ENCODE peak calls at places on chromosomes 11 and 22, in seven cellular contexts. One of them, this sample, is unnamed.

GRCh38 chr11:58577441-58578135 is 1.3 kb upstream of the ZFP91 start:
- DNase-seq in A549: no peak
- DNase-seq in sigmoid colon: peak; percentile 87
- DNase-seq in transverse colon: peak; percentile 66
- DNase-seq in ovary: no peak
- DNase-seq in upper lobe of left lung: peak; percentile 68
- DNase-seq in stomach: peak; percentile 50
- DNase-seq in this sample: peak; percentile 28

GRCh38 chr11:17403977-17404759 is 15.7 kb upstream of the KCNJ11 start:
- DNase-seq in A549: no peak
- DNase-seq in sigmoid colon: no peak
- DNase-seq in transverse colon: no peak
- DNase-seq in ovary: no peak
- DNase-seq in upper lobe of left lung: no peak
- DNase-seq in stomach: no peak
- DNase-seq in this sample: no peak

GRCh38 chr11:128686045-128686741 is 7.7 kb upstream of the FLI1 start:
- DNase-seq in A549: no peak
- DNase-seq in sigmoid colon: no peak
- DNase-seq in transverse colon: no peak
- DNase-seq in ovary: no peak
- DNase-seq in upper lobe of left lung: no peak
- DNase-seq in stomach: no peak
- DNase-seq in this sample: no peak

GRCh38 chr11:101126551-101127347 is 2.9 kb downstream of the PGR start:
- DNase-seq in A549: no peak
- DNase-seq in sigmoid colon: no peak
- DNase-seq in transverse colon: no peak
- DNase-seq in ovary: peak; percentile 60
- DNase-seq in upper lobe of left lung: peak; percentile 30
- DNase-seq in stomach: no peak
- DNase-seq in this sample: peak; percentile 53

GRCh38 chr22:31958625-31959239 is 14.4 kb downstream of the YWHAH start:
- DNase-seq in A549: no peak
- DNase-seq in sigmoid colon: no peak
- DNase-seq in transverse colon: no peak
- DNase-seq in ovary: no peak
- DNase-seq in upper lobe of left lung: peak; percentile 71
- DNase-seq in stomach: no peak
- DNase-seq in this sample: no peak

GRCh38 chr22:49368221-49368975 is 459.3 kb downstream of the BRD1 start:
- DNase-seq in A549: no peak
- DNase-seq in sigmoid colon: peak; percentile 52
- DNase-seq in transverse colon: no peak
- DNase-seq in ovary: no peak
- DNase-seq in upper lobe of left lung: no peak
- DNase-seq in stomach: peak; percentile 13
- DNase-seq in this sample: no peak

GRCh38 chr11:130203766-130204702 is 44.5 kb downstream of the ST14 start:
- DNase-seq in A549: no peak
- DNase-seq in sigmoid colon: peak; percentile 30
- DNase-seq in transverse colon: no peak
- DNase-seq in ovary: no peak
- DNase-seq in upper lobe of left lung: no peak
- DNase-seq in stomach: no peak
- DNase-seq in this sample: no peak

GRCh38 chr22:49968313-49968830 is 7.8 kb downstream of the PIM3 start:
- DNase-seq in A549: no peak
- DNase-seq in sigmoid colon: no peak
- DNase-seq in transverse colon: no peak
- DNase-seq in ovary: peak; percentile 25
- DNase-seq in upper lobe of left lung: no peak
- DNase-seq in stomach: peak; percentile 34
- DNase-seq in this sample: no peak

GRCh38 chr11:112195906-112196305 is 20.6 kb downstream of the BCO2 start:
- DNase-seq in A549: no peak
- DNase-seq in sigmoid colon: no peak
- DNase-seq in transverse colon: no peak
- DNase-seq in ovary: no peak
- DNase-seq in upper lobe of left lung: no peak
- DNase-seq in stomach: no peak
- DNase-seq in this sample: no peak

GRCh38 chr11:76085321-76085720 is 121.0 kb downstream of the WNT11 start:
- DNase-seq in A549: no peak
- DNase-seq in sigmoid colon: no peak
- DNase-seq in transverse colon: no peak
- DNase-seq in ovary: no peak
- DNase-seq in upper lobe of left lung: no peak
- DNase-seq in stomach: no peak
- DNase-seq in this sample: no peak

GRCh38 chr11:11620966-11621880 is 582 bp downstream of the GALNT18 start:
- DNase-seq in A549: peak; percentile 21
- DNase-seq in sigmoid colon: peak; percentile 78
- DNase-seq in transverse colon: peak; percentile 31
- DNase-seq in ovary: peak; percentile 30
- DNase-seq in upper lobe of left lung: no peak
- DNase-seq in stomach: peak; percentile 33
- DNase-seq in this sample: no peak

GRCh38 chr22:26811717-26811992 is 154.3 kb downstream of the MIAT start:
- DNase-seq in A549: no peak
- DNase-seq in sigmoid colon: no peak
- DNase-seq in transverse colon: no peak
- DNase-seq in ovary: no peak
- DNase-seq in upper lobe of left lung: no peak
- DNase-seq in stomach: no peak
- DNase-seq in this sample: no peak

GRCh38 chr11:9568854-9569587 is 4.4 kb upstream of the WEE1 start:
- DNase-seq in A549: peak; percentile 50
- DNase-seq in sigmoid colon: peak; percentile 83
- DNase-seq in transverse colon: peak; percentile 86
- DNase-seq in ovary: peak; percentile 79
- DNase-seq in upper lobe of left lung: peak; percentile 71
- DNase-seq in stomach: peak; percentile 83
- DNase-seq in this sample: peak; percentile 26
- TF ChIP-seq POLR2A in A549: no peak
- TF ChIP-seq POLR2A in sigmoid colon: peak; percentile 22
- TF ChIP-seq POLR2A in transverse colon: peak; percentile 63
- TF ChIP-seq POLR2A in ovary: peak; percentile 46
- TF ChIP-seq POLR2A in upper lobe of left lung: peak; percentile 18
- TF ChIP-seq POLR2A in stomach: no peak
- TF ChIP-seq POLR2A in this sample: no peak

GRCh38 chr11:95283653-95284052 is 52.7 kb upstream of the SESN3 start:
- DNase-seq in A549: no peak
- DNase-seq in sigmoid colon: no peak
- DNase-seq in transverse colon: no peak
- DNase-seq in ovary: no peak
- DNase-seq in upper lobe of left lung: no peak
- DNase-seq in stomach: no peak
- DNase-seq in this sample: no peak

GRCh38 chr11:95282337-95282751 is 51.3 kb upstream of the SESN3 start:
- DNase-seq in A549: no peak
- DNase-seq in sigmoid colon: peak; percentile 74
- DNase-seq in transverse colon: no peak
- DNase-seq in ovary: no peak
- DNase-seq in upper lobe of left lung: peak; percentile 28
- DNase-seq in stomach: no peak
- DNase-seq in this sample: no peak

GRCh38 chr11:95279921-95280861 is 49.2 kb upstream of the SESN3 start:
- DNase-seq in A549: no peak
- DNase-seq in sigmoid colon: no peak
- DNase-seq in transverse colon: no peak
- DNase-seq in ovary: no peak
- DNase-seq in upper lobe of left lung: peak; percentile 37
- DNase-seq in stomach: no peak
- DNase-seq in this sample: no peak

GRCh38 chr11:95283146-95283545 is 52.1 kb upstream of the SESN3 start:
- DNase-seq in A549: no peak
- DNase-seq in sigmoid colon: no peak
- DNase-seq in transverse colon: no peak
- DNase-seq in ovary: no peak
- DNase-seq in upper lobe of left lung: no peak
- DNase-seq in stomach: no peak
- DNase-seq in this sample: no peak

DNA sequence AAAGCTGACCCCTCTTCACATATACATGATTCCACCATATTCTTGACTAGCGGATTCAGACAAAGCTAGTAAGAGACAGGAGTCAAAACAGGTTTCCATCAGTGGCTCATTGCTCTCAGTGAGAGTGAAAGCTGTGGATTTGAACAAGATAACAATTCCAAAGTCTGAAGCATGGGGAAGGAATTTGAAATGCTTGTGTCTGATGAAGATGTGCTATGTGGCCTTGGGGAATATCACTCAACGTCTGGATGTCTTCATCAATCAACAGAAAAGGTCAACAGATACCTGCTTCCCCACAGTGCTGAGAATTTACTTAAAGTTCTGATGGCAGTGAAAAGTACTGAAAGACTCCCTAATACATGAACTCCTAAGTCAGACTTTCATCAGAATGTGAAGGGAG is 46.9 kb upstream of the SESN3 start:
- DNase-seq in A549: no peak
- DNase-seq in sigmoid colon: no peak
- DNase-seq in transverse colon: no peak
- DNase-seq in ovary: no peak
- DNase-seq in upper lobe of left lung: no peak
- DNase-seq in stomach: no peak
- DNase-seq in this sample: no peak
- TF ChIP-seq EP300 in A549: no peak
- TF ChIP-seq EP300 in sigmoid colon: no peak
- TF ChIP-seq EP300 in transverse colon: no peak
- TF ChIP-seq EP300 in ovary: no peak
- TF ChIP-seq EP300 in upper lobe of left lung: no peak
- TF ChIP-seq EP300 in stomach: no peak
- TF ChIP-seq EP300 in this sample: no peak

GRCh38 chr11:65506770-65507485 is 8.1 kb downstream of the MALAT1 start:
- DNase-seq in A549: no peak
- DNase-seq in sigmoid colon: peak; percentile 85
- DNase-seq in transverse colon: peak; percentile 74
- DNase-seq in ovary: peak; percentile 78
- DNase-seq in upper lobe of left lung: peak; percentile 77
- DNase-seq in stomach: peak; percentile 56
- DNase-seq in this sample: peak; percentile 57
- TF ChIP-seq POLR2A in A549: peak; percentile 20
- TF ChIP-seq POLR2A in sigmoid colon: no peak
- TF ChIP-seq POLR2A in transverse colon: peak; percentile 80
- TF ChIP-seq POLR2A in ovary: no peak
- TF ChIP-seq POLR2A in upper lobe of left lung: peak; percentile 77
- TF ChIP-seq POLR2A in stomach: peak; percentile 48
- TF ChIP-seq POLR2A in this sample: no peak

DNA sequence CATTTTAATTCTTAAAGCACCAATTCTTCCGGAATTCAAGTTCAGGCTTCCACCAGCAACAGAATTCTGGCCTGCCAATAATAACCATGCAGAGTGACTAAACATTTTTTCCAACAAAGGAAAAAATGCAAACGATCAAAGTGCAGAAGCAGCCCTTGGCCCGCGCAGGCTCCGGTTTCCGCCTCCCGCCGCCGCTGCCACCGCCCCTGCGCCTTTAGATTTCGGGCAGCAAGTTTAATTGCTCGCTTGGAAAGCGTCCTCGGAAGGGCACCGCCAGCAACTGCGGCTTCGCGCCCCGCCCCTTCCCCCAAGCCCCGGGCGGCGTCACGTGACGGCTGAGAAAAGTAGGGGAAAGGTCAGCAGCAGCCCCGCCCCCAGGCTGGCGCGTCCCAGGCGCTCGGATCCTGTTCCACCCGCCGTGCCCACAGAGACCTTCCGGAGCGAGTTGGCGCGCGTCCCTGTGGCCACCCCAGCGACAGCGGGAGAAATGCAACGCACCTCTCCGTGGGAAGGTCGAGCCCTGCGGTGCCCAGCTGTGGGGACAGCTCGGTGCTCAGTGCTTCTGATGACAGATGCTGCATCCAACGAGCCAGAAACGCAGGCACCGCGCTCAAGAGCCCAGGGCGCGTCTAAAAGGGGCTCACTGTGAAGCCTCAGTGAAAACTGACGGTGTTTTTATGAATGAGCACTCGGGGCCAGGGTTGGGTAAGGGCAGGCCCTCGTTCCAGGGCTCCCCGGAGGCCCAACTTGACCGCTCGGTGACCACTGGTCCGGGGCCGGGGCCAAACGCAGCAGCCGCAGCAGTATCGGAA is 2.5 kb downstream of the CPT1A start:
- DNase-seq in A549: peak; percentile 94
- DNase-seq in sigmoid colon: peak; percentile 98
- DNase-seq in transverse colon: peak; percentile 98
- DNase-seq in ovary: peak; percentile 92
- DNase-seq in upper lobe of left lung: peak; percentile 98
- DNase-seq in stomach: peak; percentile 98
- DNase-seq in this sample: peak; percentile 91
- TF ChIP-seq EP300 in A549: no peak
- TF ChIP-seq EP300 in sigmoid colon: peak; percentile 91
- TF ChIP-seq EP300 in transverse colon: peak; percentile 78
- TF ChIP-seq EP300 in ovary: peak; percentile 80
- TF ChIP-seq EP300 in upper lobe of left lung: no peak
- TF ChIP-seq EP300 in stomach: no peak
- TF ChIP-seq EP300 in this sample: peak; percentile 96